ENCODE peak calls at places on chromosomes 2 and 18, in six cellular contexts. I is aorta; G is CD8-positive, alpha-beta T cell; F is neuronal stem cell; V is brain microvascular endothelial cell; N is upper lobe of right lung. W is an unnamed sample.
A peak's percentile ranks its signal among the peaks of the same experiment; 100 is the strongest.

GRCh38 chr2:156309106-156309505 is 23.4 kb downstream of the NR4A2 start:
- DNase-seq in I (no peak), G (no peak), F (no peak), V (no peak), N (no peak), W (no peak)

GRCh38 chr18:62122330-62122729 is 64.5 kb downstream of the PIGN start:
- DNase-seq in I (no peak), G (no peak), F (no peak), V (no peak), N (no peak), W (no peak)

GRCh38 chr2:161798027-161798426 is 173.8 kb downstream of the SLC4A10 start:
- DNase-seq in I (no peak), G (no peak), F (no peak), V (no peak), N (no peak), W (no peak)

GRCh38 chr2:225581135-225581534 is 181.6 kb downstream of the NYAP2 start:
- DNase-seq in I (no peak), G (no peak), F (no peak), V (no peak), N (no peak), W (no peak)

GRCh38 chr2:64654063-64654811 is 524 bp upstream of the SERTAD2 start:
- DNase-seq in I (peak; percentile 94), G (peak; percentile 82), F (peak; percentile 89), V (peak; percentile 73), N (peak; percentile 93), W (no peak)

GRCh38 chr2:10810175-10811161 is 2.1 kb downstream of the PDIA6 start:
- DNase-seq in I (no peak), G (no peak), F (no peak), V (no peak), N (no peak), W (no peak)

GRCh38 chr18:51621103-51621969 is 423.9 kb upstream of the MEX3C start:
- DNase-seq in I (no peak), G (no peak), F (peak; percentile 81), V (peak; percentile 28), N (peak; percentile 64), W (peak; percentile 63)

GRCh38 chr2:207855591-207855990 is 85.9 kb upstream of the FZD5 start:
- DNase-seq in I (no peak), G (no peak), F (no peak), V (no peak), N (no peak), W (no peak)

GRCh38 chr2:17851731-17852585 is 26.5 kb upstream of the KCNS3 start:
- DNase-seq in I (peak; percentile 79), G (no peak), F (peak; percentile 46), V (peak; percentile 67), N (no peak), W (peak; percentile 18)

GRCh38 chr18:58117685-58118403 is 73.8 kb downstream of the NEDD4L start:
- DNase-seq in I (no peak), G (no peak), F (no peak), V (peak; percentile 69), N (peak; percentile 81), W (no peak)

GRCh38 chr2:86706220-86706619 is 13.9 kb upstream of the RMND5A start:
- DNase-seq in I (no peak), G (no peak), F (no peak), V (no peak), N (no peak), W (no peak)

GRCh38 chr2:144515694-144516416 is 4.1 kb downstream of the ZEB2 start:
- DNase-seq in I (peak; percentile 87), G (peak; percentile 59), F (no peak), V (no peak), N (peak; percentile 77), W (no peak)

GRCh38 chr2:108637304-108637669 is 82.0 kb upstream of the RANBP2 start:
- DNase-seq in I (no peak), G (no peak), F (no peak), V (peak; percentile 95), N (no peak), W (no peak)

GRCh38 chr2:8515390-8515761 is 166.5 kb upstream of the ID2 start:
- DNase-seq in I (no peak), G (peak; percentile 62), F (no peak), V (no peak), N (no peak), W (no peak)

GRCh38 chr18:22831441-22831904 is 101.7 kb upstream of the RBBP8 start:
- DNase-seq in I (no peak), G (no peak), F (no peak), V (peak; percentile 66), N (no peak), W (no peak)

GRCh38 chr2:120712180-120712678 is 23.4 kb upstream of the GLI2 start:
- DNase-seq in I (no peak), G (no peak), F (no peak), V (peak; percentile 35), N (no peak), W (no peak)

DNA sequence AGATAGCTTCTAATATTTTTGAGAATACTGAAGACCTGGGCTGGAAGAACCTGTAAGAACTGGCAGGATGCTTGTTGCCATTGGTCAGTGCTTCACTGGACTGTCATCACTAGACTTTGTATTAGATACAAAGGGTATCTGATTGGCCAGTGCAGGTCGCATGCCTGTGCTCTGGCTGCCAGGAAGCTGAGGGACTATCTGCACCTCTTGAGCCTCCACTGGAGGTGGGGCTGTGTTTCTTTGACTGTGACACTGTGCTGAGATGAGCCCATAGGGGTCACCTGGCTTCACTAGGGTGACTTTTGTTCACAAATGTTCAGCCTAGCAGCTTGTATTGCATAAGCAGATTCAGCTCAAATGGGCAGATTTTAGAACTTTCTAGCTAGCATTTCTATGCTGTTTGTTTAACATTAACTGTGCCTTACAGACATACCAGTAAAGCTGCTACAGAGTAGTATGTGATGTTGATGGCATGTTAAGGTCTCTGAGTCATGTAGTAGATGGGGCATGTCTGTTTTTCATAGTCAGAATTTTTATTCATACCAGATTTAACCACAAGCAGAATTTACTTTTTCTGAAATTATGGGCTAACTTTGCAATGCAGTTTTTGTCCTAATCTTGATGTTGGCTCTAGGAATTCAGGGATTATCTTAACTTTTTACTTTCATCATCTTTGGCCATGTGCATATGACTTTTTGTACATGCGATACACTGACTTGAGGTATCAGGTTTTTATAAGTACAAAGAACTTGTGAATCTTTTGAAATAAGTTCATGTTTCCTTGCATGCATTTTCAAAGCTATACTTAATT is 56.1 kb downstream of the RHBDD1 start:
- DNase-seq in I (no peak), G (no peak), F (no peak), V (peak; percentile 66), N (no peak), W (no peak)
- H3K4me3 ChIP-seq in I (no peak overlapping the region), G (no peak overlapping the region), F (no peak overlapping the region), V (no peak overlapping the region), N (no peak overlapping the region), W (no peak overlapping the region)

GRCh38 chr18:32422978-32423740 is 47.5 kb downstream of the GAREM1 start:
- DNase-seq in I (no peak), G (no peak), F (no peak), V (no peak), N (no peak), W (no peak)

GRCh38 chr18:32429427-32429826 is 41.3 kb downstream of the GAREM1 start:
- DNase-seq in I (no peak), G (no peak), F (no peak), V (no peak), N (no peak), W (no peak)

GRCh38 chr18:32425466-32425865 is 45.2 kb downstream of the GAREM1 start:
- DNase-seq in I (no peak), G (no peak), F (no peak), V (peak; percentile 36), N (no peak), W (no peak)

GRCh38 chr18:32424696-32425095 is 46.0 kb downstream of the GAREM1 start:
- DNase-seq in I (no peak), G (no peak), F (no peak), V (no peak), N (no peak), W (no peak)

DNA sequence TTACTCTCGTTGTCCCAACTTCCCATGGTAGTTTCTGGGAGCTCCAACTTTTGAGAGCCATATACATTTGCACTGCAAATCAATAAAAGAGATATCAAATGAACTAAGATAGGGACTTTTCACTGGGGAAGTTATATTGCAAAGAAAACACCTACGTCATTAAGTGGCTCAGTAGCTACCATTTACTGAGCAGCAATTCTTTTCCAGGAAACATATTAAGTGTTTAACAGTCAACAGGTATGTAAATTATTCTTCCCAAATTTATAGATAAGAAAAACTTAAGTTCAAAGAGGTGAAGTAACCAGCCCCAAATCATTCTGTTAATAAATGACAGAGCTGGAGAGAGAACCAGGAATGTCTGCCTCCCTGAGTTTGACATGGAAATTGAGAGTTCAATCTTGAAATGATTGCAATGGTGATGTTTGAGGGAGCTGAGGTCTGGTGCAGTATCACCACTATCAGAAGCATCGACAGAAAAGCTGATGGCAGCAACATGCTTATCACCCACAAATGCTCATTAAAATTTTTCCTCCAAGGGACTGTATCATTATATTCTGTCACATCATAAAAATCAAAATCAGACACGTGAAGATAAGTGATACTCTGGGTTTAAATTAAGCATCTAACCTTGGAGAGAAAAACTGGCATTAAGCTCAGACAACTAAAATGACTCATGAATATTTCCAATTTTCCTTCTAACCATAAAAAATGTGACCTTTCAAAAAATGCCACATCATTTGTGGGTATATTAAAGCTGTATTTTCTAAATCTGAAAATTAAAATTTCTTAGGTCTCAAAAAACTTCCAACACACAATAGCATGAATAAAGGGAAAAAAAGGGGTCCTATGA is 43.4 kb downstream of the GAREM1 start:
- DNase-seq in I (no peak), G (no peak), F (no peak), V (no peak), N (no peak), W (no peak)
- H3K4me3 ChIP-seq in I (no peak overlapping the region), G (no peak overlapping the region), F (no peak overlapping the region), V (no peak overlapping the region), N (no peak overlapping the region), W (no peak overlapping the region)

DNA sequence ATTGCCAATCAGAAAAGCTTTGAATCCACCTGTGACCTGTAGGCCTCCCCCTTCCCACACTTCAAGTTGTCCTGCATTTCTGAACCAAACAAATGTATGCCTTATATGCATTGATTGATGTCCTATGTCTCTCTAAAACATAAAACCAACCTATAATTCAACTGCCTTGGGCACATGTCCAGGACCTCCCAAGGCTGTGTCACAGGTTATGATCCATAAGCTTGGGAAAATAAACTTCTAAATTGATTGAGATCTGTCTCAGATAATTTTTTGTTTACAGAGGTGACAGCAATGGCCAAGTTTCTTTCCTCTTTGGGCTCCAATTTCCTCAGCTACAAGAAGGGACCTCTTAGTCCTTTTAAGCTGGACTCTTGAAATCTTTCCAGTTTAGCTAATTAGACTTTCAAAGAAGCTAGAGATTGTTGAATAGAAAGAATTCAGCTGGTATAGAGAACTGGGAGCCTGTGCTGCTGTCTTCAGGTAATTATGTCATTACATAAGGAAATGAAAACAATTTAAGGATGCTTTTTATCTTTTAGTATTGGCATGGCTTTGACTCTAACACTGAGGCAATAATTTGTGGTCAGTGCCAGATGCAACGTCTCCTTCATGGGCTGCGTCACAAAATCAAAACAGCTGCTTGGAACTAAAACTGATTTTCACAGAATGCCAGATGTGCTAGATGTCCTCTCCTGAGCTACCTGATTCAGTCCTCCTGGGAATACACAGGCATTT is 412.1 kb upstream of the TRIB2 start:
- DNase-seq in I (no peak), G (no peak), F (no peak), V (no peak), N (no peak), W (no peak)
- H3K4me3 ChIP-seq in I (no peak overlapping the region), G (no peak overlapping the region), F (no peak overlapping the region), V (no peak overlapping the region), N (no peak overlapping the region), W (no peak overlapping the region)

DNA sequence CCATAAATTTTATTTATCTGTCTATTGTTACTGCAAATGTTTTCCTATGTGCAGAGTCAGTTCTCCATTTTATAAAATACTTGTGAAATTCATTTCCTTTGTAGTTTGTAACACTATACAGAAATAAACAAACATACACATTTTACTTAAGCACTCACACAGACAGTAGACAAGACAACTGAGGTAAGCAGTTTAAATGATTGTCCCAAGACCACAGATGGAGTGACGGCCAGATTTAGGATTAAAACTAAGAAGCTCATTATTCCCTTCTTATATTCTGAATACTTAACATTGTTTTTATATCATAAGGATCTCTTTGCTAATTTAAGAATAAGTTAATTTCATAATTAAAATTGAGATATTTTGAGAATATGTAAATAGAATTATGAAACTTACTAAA is 100.9 kb downstream of the BAZ2B start:
- DNase-seq in I (no peak), G (no peak), F (no peak), V (no peak), N (no peak), W (no peak)
- H3K4me3 ChIP-seq in I (no peak overlapping the region), G (peak overlapping the region; percentile 4), F (no peak overlapping the region), V (no peak overlapping the region), N (peak overlapping the region; percentile 53), W (no peak overlapping the region)